ENCODE peak calls at places on chromosomes 2 and 18, in seven cellular contexts. G is RWPE1, V is cardiac fibroblast, E is GM10248, L is dermis microvascular lymphatic vessel endothelial cell, I is psoas muscle, R is putamen. K is an unnamed sample.
A peak's percentile ranks its signal among the peaks of the same experiment; 100 is the strongest.

GRCh38 chr2:43293744-43294695 is 67.6 kb upstream of the ZFP36L2 start:
- DNase-seq in G (peak; percentile 89), L (no peak), I (no peak), E (peak; percentile 84), R (no peak), V (peak; percentile 98), K (peak; percentile 84)

GRCh38 chr18:32730620-32731021 is 42.2 kb downstream of the KLHL14 start:
- DNase-seq in R (no peak), E (peak; percentile 20), I (no peak), V (no peak), G (peak; percentile 19), L (peak; percentile 32), K (peak; percentile 32)

GRCh38 chr18:31792580-31792911 is 31.9 kb upstream of the SLC25A52 start:
- DNase-seq in V (no peak), E (no peak), L (no peak), R (no peak), G (no peak), I (no peak), K (no peak)

GRCh38 chr2:222779145-222779832 is 81.5 kb upstream of the ACSL3 start:
- DNase-seq in E (no peak), I (no peak), V (no peak), L (no peak), G (no peak), R (no peak), K (no peak)

GRCh38 chr18:70005580-70005979 is 57.9 kb upstream of the CD226 start:
- DNase-seq in L (no peak), I (no peak), V (no peak), R (no peak), G (no peak), E (no peak), K (no peak)

GRCh38 chr2:207113403-207113802 is 52.3 kb downstream of the KLF7 start:
- DNase-seq in I (no peak), R (peak; percentile 84), G (no peak), E (no peak), L (no peak), V (no peak), K (no peak)

GRCh38 chr18:48788378-48788777 is 162.4 kb downstream of the SMAD7 start:
- DNase-seq in G (no peak), I (no peak), V (no peak), E (no peak), L (no peak), R (no peak), K (no peak)

GRCh38 chr2:217356795-217357194 is 496.9 kb upstream of the TNP1 start:
- DNase-seq in L (no peak), E (no peak), I (peak; percentile 26), R (peak; percentile 69), V (peak; percentile 49), G (no peak), K (no peak)

GRCh38 chr2:143787674-143788073 is 658.5 kb downstream of the ARHGAP15 start:
- DNase-seq in V (no peak), R (no peak), G (no peak), E (no peak), L (no peak), I (no peak), K (no peak)

GRCh38 chr2:55050133-55050994 is at the start of gene RTN4:
- DNase-seq in L (peak; percentile 97), G (peak; percentile 98), R (peak; percentile 99), V (peak; percentile 100), I (peak; percentile 99), E (peak; percentile 97), K (peak; percentile 99)

GRCh38 chr2:105773568-105773967 is 28.9 kb downstream of the NCK2 start:
- DNase-seq in R (no peak), V (no peak), E (no peak), G (no peak), I (no peak), L (no peak), K (no peak)

GRCh38 chr2:86193901-86194567 is 1.2 kb downstream of the IMMT start:
- DNase-seq in E (no peak), R (no peak), I (no peak), L (no peak), V (no peak), G (no peak), K (no peak)

GRCh38 chr2:226187126-226187525 is 612.5 kb downstream of the IRS1 start:
- DNase-seq in R (no peak), E (no peak), I (no peak), L (no peak), V (peak; percentile 20), G (no peak), K (no peak)

K was measured in GM06990.